ENCODE peak calls at places on chromosomes 13 and 19, in ten cellular contexts. M is A549, J is gastrocnemius medialis, I is transverse colon, A is lower leg skin, H is K562, E is spleen, L is tibial nerve, B is H54, V is IMR-90. O is an unnamed sample.

GRCh38 chr19:17304386-17305047 is 1.2 kb upstream of the MRPL34 start:
- DNase-seq in L (no peak), J (no peak), V (no peak), A (no peak), H (no peak), E (no peak), B (no peak), I (no peak), M (no peak), O (no peak)

GRCh38 chr19:8396563-8397203 is 6.5 kb downstream of the RAB11B start:
- DNase-seq in V (peak; percentile 39), I (peak; percentile 65), J (peak; percentile 41), A (peak; percentile 59), L (no peak), E (peak; percentile 87), M (peak; percentile 38), B (peak; percentile 56), H (peak; percentile 91), O (no peak)

GRCh38 chr13:79491715-79492114 is 10.8 kb downstream of the NDFIP2 start:
- DNase-seq in I (no peak), L (no peak), B (no peak), A (no peak), H (no peak), V (peak; percentile 71), M (no peak), J (no peak), E (no peak), O (no peak)

GRCh38 chr19:34188388-34188787 is 16.1 kb downstream of the LSM14A start:
- DNase-seq in B (no peak), I (no peak), H (no peak), A (no peak), L (no peak), M (no peak), E (no peak), V (no peak), J (no peak), O (no peak)

GRCh38 chr19:12838893-12839656 is 760 bp downstream of the MAST1 start:
- DNase-seq in E (no peak), V (no peak), A (no peak), L (no peak), B (no peak), J (no peak), H (no peak), M (no peak), I (no peak), O (no peak)

GRCh38 chr13:49958321-49958720 is 22.2 kb upstream of the SPRYD7 start:
- DNase-seq in M (no peak), J (no peak), B (no peak), I (no peak), V (peak; percentile 11), A (no peak), L (no peak), E (no peak), H (no peak), O (no peak)

GRCh38 chr13:30172593-30173300 is 134.6 kb downstream of the KATNAL1 start:
- DNase-seq in J (no peak), V (no peak), I (no peak), B (no peak), E (no peak), L (no peak), A (no peak), H (no peak), M (no peak), O (no peak)

GRCh38 chr19:43767818-43768217 is 13.0 kb downstream of the KCNN4 start:
- DNase-seq in L (no peak), I (no peak), E (no peak), H (no peak), A (no peak), V (no peak), J (no peak), M (no peak), B (no peak), O (no peak)

GRCh38 chr13:94464771-94465170 is 14.7 kb downstream of the DCT start:
- DNase-seq in J (no peak), L (no peak), V (no peak), I (no peak), M (no peak), B (no peak), H (peak; percentile 41), E (no peak), A (no peak), O (no peak)

GRCh38 chr13:40598599-40598998 is 67.8 kb downstream of the FOXO1 start:
- DNase-seq in V (no peak), L (no peak), B (no peak), I (no peak), M (no peak), E (no peak), A (no peak), J (peak; percentile 66), H (no peak), O (no peak)

DNA sequence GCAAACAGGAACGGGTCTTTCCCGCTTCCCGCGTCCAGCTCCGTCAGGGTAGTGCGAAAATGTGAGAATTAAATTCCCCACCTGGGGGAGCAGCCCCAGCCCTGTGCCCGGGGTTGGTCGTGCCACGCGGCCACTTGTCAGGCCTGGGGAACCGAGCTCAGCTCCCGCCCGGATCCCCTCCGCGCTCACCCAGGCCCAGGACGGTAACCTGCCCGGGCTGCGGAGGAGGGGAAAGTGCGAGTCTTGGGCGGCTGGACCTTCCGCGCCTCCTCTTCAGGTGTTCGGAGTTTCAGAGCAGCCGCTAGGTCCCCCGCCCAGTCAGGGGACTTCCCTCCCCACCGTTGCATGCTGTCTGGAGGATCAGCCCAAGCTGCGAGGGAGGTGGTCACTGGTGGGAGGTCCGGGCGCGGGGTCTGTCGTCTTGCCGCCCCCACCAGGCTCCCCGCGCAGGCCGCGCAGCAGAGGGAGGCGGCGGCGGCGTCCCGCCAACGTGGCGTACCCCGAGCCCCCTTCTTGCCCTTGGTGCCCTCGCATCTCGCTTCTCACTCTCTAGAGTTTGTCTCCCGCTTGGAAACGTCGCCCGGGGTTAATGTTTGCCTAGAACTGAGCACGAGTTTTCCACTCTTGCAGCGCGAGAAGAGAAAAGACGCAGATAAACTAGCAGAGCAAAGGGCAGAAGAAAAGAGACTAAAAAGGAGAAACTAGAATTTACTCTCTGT is 8.1 kb downstream of the URAD start:
- DNase-seq in V (no peak), M (no peak), J (no peak), I (peak; percentile 63), E (no peak), A (no peak), L (no peak), H (no peak), B (no peak), O (no peak)
- TF ChIP-seq POLR2A in V (no peak), M (no peak), J (no peak), I (peak; percentile 56), E (no peak), A (no peak), L (no peak), H (no peak), B (no peak), O (no peak)

DNA sequence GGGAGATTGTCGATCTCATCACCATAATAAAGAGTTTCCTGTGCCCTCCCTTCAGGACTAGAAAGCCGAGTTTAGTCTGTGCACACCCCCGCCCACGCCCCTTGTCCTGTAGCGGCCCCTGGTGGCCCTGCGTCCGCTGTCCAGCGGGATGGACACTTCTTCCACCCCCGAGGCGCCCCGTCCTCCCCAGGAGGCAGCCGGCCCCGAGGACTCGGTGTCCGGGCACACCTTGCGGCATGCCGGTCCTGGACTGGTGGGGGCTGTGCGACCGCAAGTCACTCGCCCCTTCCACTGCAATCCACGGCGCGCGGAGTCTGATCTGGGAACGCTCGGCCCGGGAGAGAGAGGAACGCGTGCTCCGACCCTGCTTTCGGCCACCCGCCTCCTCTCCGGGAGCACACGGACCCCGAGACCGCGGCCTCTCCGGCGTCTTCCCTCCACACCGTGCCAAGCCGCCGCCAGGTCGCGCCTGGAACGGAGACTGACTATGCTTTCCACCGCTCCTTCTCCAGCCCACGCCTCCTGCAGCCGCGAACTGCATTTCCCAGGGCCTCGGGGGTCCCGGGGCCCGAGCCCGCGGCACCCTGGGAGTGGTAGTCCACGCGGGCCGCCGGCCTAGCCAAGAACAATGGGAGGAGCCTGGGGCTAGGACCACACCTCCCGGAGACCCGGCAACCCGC is 678 bp upstream of the KMT2B start:
- DNase-seq in H (peak; percentile 93), M (peak; percentile 99), E (peak; percentile 99), J (peak; percentile 75), I (peak; percentile 89), V (peak; percentile 94), L (peak; percentile 92), A (peak; percentile 92), B (peak; percentile 99), O (peak; percentile 82)
- TF ChIP-seq POLR2A in H (peak; percentile 63), M (peak; percentile 74), E (no peak), J (peak; percentile 45), I (peak; percentile 44), V (no peak), L (no peak), A (no peak), B (peak; percentile 43), O (peak; percentile 41)

GRCh38 chr19:2589441-2589840 is 113.1 kb downstream of the GNG7 start:
- DNase-seq in J (no peak), M (no peak), B (no peak), A (no peak), V (no peak), I (no peak), H (no peak), L (no peak), E (peak; percentile 8), O (no peak)

GRCh38 chr19:2587001-2587719 is 111.2 kb downstream of the GADD45B start:
- DNase-seq in I (no peak), J (no peak), L (no peak), E (peak; percentile 48), M (no peak), B (no peak), A (no peak), H (no peak), V (peak; percentile 35), O (no peak)

GRCh38 chr19:2582984-2583956 is 107.3 kb downstream of the GADD45B start:
- DNase-seq in H (no peak), E (peak; percentile 47), M (no peak), B (no peak), L (no peak), A (no peak), I (no peak), V (no peak), J (no peak), O (no peak)

GRCh38 chr19:2584002-2584401 is 108.1 kb downstream of the GADD45B start:
- DNase-seq in M (no peak), L (no peak), A (no peak), V (no peak), E (no peak), I (no peak), H (no peak), B (no peak), J (no peak), O (no peak)

DNA sequence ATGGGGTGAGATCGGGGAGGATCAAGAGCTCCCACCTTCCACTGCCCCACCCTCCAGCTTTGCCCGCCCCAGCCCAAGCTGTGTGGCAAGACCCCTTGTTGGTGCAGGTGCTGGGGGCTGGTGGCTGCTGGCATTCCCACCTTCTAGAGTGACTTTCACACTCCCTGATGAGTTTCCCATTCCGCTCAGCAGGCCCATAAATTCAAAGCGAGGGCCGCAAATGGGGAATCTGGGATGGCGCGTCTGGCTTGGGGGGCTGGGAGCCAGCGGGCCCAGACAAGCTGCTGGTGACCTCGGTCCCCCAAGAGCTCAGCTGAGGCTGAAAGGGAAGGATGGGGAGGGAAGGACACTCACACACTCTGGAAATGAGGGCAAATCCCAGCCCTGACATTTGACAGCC is 110.3 kb downstream of the GADD45B start:
- DNase-seq in V (no peak), L (no peak), H (no peak), E (peak; percentile 33), B (no peak), J (no peak), M (no peak), A (no peak), I (no peak), O (no peak)
- TF ChIP-seq POLR2A in V (no peak), L (no peak), H (no peak), E (no peak), B (no peak), J (no peak), M (no peak), A (no peak), I (no peak), O (no peak)

GRCh38 chr19:1826557-1827521 is 14.8 kb upstream of the ATP8B3 start:
- DNase-seq in E (no peak), J (no peak), M (no peak), A (no peak), V (no peak), B (no peak), H (peak; percentile 86), L (no peak), I (no peak), O (no peak)
- TF ChIP-seq POLR2A in E (no peak), J (no peak), M (no peak), A (no peak), V (no peak), B (no peak), H (peak; percentile 60), L (no peak), I (no peak), O (no peak)